ENCODE peak calls at places on chromosomes 4 and X, in four cellular contexts. P is NB4, L is fibroblast of mammary gland, C is right lobe of liver. N is an unnamed sample.

GRCh38 chr4:58149404-58150085 is 1039.4 kb upstream of the IGFBP7 start:
- DNase-seq in C (no peak), P (no peak), L (no peak), N (no peak)

GRCh38 chrX:47452112-47452511 is 30.9 kb downstream of the ZNF41 start:
- DNase-seq in L (no peak), P (no peak), C (no peak), N (no peak)

GRCh38 chr4:15878011-15878410 is 60.5 kb downstream of the FGFBP1 start:
- DNase-seq in C (no peak), L (no peak), P (peak), N (no peak)

GRCh38 chr4:4501678-4502077 is 40.2 kb downstream of the STX18 start:
- DNase-seq in C (no peak), L (no peak), P (no peak), N (no peak)

GRCh38 chrX:16733013-16733412 is 13.6 kb downstream of the SYAP1 start:
- DNase-seq in C (no peak), P (no peak), L (no peak), N (no peak)

GRCh38 chr4:28523791-28524190 is 1663.2 kb downstream of the STIM2 start:
- DNase-seq in P (no peak), L (no peak), C (no peak), N (no peak)

GRCh38 chrX:96538104-96538725 is 146.4 kb upstream of the DIAPH2 start:
- DNase-seq in C (no peak), L (no peak), P (no peak), N (no peak)

GRCh38 chrX:134444681-134445080 is 15.3 kb upstream of the HPRT1 start:
- DNase-seq in C (no peak), L (no peak), P (no peak), N (no peak)

GRCh38 chr4:10151182-10151581 is 34.6 kb upstream of the WDR1 start:
- DNase-seq in P (no peak), C (no peak), L (no peak), N (no peak)

GRCh38 chrX:134670241-134670811 is 12.1 kb upstream of the PLAC1 start:
- DNase-seq in P (no peak), C (no peak), L (peak), N (peak)

GRCh38 chrX:29196501-29196900 is 609.3 kb downstream of the IL1RAPL1 start:
- DNase-seq in C (no peak), L (no peak), P (no peak), N (no peak)

GRCh38 chr4:10034136-10034535 is 12.8 kb upstream of the SLC2A9 start:
- DNase-seq in P (no peak), C (no peak), L (no peak), N (no peak)

GRCh38 chr4:1354136-1354982 is 7.4 kb downstream of the UVSSA start:
- DNase-seq in C (no peak), P (peak), L (no peak), N (no peak)

GRCh38 chr4:8940792-8941491 is 69.3 kb upstream of the HMX1 start:
- DNase-seq in P (no peak), L (no peak), C (no peak), N (no peak)

GRCh38 chr4:168719725-168720124 is 222.9 kb downstream of the PALLD start:
- DNase-seq in L (no peak), P (no peak), C (no peak), N (no peak)

GRCh38 chr4:2044119-2044485 is 15.0 kb upstream of the NAT8L start:
- DNase-seq in P (no peak), C (no peak), L (no peak), N (no peak)

GRCh38 chr4:122814426-122814825 is 12.2 kb upstream of the FGF2 start:
- DNase-seq in L (no peak), C (no peak), P (no peak), N (no peak)

GRCh38 chr4:15868065-15868464 is 70.5 kb downstream of the FGFBP1 start:
- DNase-seq in L (peak), C (no peak), P (peak), N (peak)

GRCh38 chrX:150465856-150466775 is 102.3 kb upstream of the MTM1 start:
- DNase-seq in L (no peak), P (no peak), C (no peak), N (no peak)

GRCh38 chrX:48522291-48522690 is 683 bp downstream of the EBP start:
- DNase-seq in P (no peak), L (no peak), C (peak), N (no peak)

GRCh38 chrX:154308108-154308946 is 12.7 kb downstream of the TKTL1 start:
- DNase-seq in L (peak), C (peak), P (peak), N (peak)

GRCh38 chrX:31420711-31421151 is 348.9 kb upstream of the FTHL17 start:
- DNase-seq in L (peak), P (no peak), C (no peak), N (no peak)

GRCh38 chr4:41678086-41678485 is 70.4 kb downstream of the PHOX2B start:
- DNase-seq in C (no peak), L (peak), P (no peak), N (peak)

GRCh38 chrX:153377727-153378126 is 23.4 kb downstream of the PNMA6E start:
- DNase-seq in P (no peak), L (no peak), C (no peak), N (no peak)

GRCh38 chrX:40012800-40013682 is 84.7 kb downstream of the BCOR start:
- DNase-seq in L (peak), C (peak), P (peak), N (peak)

GRCh38 chr4:4990329-4990728 is 28.9 kb downstream of the CYTL1 start:
- DNase-seq in C (no peak), L (peak), P (no peak), N (no peak)

GRCh38 chrX:3549442-3549875 is 164.0 kb downstream of the PRKX start:
- DNase-seq in L (peak), P (peak), C (no peak), N (peak)

GRCh38 chr4:81499840-81500239 is 28.1 kb upstream of the RASGEF1B start:
- DNase-seq in L (no peak), P (no peak), C (no peak), N (no peak)

DNA sequence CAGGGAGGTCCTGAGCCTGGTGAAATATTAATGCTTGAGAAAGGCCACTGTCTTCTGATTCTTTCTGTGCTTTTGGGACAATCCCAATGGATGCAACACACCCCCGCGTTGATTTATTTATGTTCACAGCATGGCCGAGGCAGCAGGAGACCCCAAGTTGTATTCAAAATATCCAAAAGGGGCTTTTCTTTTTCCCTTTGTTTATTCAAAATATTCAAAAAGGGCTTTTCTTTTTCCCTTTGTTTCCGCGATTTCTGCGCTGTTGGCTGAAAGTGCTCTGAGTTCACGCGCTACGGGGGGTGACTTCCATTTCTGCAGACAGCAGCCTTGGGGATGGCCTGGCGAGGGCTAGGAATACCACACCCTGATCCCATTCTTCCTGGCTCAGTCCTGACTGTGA is 59.5 kb upstream of the PPP2R3B start:
- DNase-seq in P (no peak), L (no peak), C (no peak), N (no peak)
- H3K4me3 ChIP-seq in P (no peak), L (no peak), C (no peak), N (no peak)

GRCh38 chr4:83362492-83363329 is 28.1 kb upstream of the HPSE start:
- DNase-seq in P (peak), L (peak), C (no peak), N (peak)
- TF ChIP-seq CTCF in P (peak), L (peak), C (peak), N (peak)

DNA sequence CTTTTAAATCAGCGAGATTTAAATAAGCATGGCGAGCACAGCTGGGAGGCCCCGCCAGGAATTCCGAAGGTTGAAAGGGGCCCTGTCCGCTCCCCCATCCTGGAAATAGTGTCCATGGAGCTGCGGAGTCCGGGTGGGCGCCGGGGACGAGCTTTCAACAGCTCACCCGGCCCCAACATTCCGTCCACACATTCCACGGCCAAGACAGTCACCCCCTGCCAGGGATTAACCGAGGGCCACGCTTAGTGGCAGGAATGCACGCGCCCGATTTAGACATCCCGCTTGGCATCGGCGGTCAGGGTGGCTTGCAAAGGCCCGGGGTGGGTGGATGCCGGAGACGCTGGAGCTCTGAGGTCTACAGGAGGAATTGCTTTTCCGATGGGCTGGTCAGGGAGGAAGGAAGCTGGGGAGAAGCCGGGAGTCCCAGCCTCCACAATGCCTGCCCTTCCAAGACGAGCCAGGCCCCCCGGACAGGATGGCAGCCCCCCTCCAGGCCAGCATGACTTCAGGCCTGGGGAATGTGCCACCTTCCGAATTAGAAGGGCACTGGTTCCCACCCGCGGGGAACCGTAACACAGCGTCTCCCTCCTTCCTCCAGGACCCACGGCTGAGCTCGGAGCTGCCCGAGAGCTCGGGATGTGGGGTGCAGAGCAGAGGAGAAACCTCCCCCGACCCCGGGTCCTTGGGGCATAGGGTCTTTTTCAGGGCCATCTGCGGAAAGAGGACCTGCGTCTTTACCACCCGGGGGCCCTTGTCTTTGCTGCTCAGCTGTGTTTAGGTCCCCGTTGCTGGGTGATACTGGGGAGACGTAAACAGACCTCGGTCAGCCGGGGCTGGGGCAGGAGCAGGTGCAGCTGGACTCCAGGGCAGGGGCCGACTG is 26.9 kb upstream of the PPP2R3B start:
- DNase-seq in C (no peak), L (no peak), P (no peak), N (no peak)
- H3K4me3 ChIP-seq in C (no peak), L (no peak), P (no peak), N (no peak)

GRCh38 chr4:124515591-124515990 is 196.9 kb downstream of the ANKRD50 start:
- DNase-seq in P (no peak), C (no peak), L (no peak), N (no peak)
- TF ChIP-seq CTCF in P (no peak), C (no peak), L (no peak), N (no peak)

GRCh38 chrX:2462780-2463179 is 38.0 kb downstream of the DHRSX start:
- DNase-seq in P (no peak), L (no peak), C (no peak), N (no peak)

GRCh38 chrX:2466876-2467656 is 33.7 kb downstream of the DHRSX start:
- DNase-seq in C (no peak), P (no peak), L (no peak), N (no peak)

GRCh38 chrX:2461711-2462016 is 39.1 kb downstream of the DHRSX start:
- DNase-seq in L (no peak), P (no peak), C (no peak), N (no peak)

GRCh38 chrX:2464677-2465166 is 36.1 kb downstream of the DHRSX start:
- DNase-seq in L (no peak), P (peak), C (no peak), N (no peak)

DNA sequence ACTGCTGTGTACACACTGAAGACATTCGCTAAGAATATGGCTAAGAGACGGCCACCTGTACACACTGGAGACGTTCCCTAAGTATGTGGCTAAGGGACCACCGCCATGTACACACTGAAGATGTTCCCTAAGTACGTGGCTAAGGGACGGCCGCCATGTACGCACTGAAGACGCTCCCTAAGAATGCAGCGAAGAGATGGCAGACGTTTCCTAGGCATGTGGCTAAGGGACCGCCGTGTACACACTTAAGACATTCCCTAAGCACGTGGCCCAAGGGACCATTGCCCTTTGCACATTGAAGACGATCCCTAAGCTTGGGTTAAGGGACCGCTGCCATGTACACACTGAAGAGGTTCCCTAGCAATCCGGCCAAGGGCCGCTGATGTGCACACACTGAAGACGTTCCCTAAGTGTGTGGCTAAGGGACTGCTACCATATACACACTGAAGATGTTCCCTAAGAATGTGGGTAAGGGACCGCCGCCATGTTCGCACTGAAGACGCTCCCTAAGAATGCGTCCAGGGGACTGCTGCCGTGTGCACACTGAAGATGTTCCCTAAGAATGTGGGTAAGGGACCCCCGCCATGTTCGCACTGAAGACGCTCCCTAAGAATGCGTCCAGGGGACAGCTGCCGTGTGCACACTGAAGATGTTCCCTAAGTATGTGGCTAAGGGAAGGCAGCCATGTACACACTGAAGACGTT is 36.7 kb downstream of the DHRSX start:
- DNase-seq in L (no peak), C (no peak), P (peak), N (no peak)
- H3K4me3 ChIP-seq in L (no peak), C (no peak), P (no peak), N (no peak)

DNA sequence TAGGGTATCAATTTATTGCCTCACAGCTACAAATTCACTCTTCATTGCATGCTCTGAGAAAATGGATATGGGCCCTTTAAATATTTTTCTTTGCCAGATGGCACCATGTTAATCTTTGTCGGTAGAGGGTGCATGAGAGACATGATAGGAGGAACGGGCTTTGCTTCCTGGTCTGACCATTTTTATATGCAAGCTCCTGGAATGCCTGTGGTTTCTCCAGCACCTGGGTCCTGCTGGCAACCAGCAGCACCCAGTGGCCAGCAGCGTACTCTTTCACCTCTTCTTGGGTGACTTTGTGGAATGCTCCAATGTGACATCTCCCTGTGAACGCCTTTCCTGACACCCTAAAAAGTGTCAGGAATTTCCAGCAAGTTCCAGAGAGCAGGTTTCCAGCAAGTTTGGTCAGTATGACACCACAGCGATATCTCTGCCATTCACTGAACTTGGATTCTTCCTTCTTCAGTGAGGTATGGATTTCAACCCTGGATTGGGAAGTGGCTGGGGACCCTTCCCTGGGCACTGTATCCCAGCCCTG is 140.3 kb upstream of the PGRMC2 start:
- DNase-seq in C (peak), L (peak), P (peak), N (peak)
- TF ChIP-seq CTCF in C (peak), L (peak), P (no peak), N (peak)

N was measured in foreskin fibroblast.